ENCODE peak calls at places on chromosomes 7 and 10, in five cellular contexts. T is activated B cell treated with CpG ODN at 0.5 μM for 24 hours; I is activated CD8-positive, alpha-beta T cell treated with anti-CD3 and anti-CD28 coated beads for 36 hours; J is BE2C; Q is progenitor cell of endocrine pancreas. L is an unnamed sample.
A peak's percentile ranks its signal among the peaks of the same experiment; 100 is the strongest.

GRCh38 chr10:26859241-26860025 is 1.3 kb downstream of the ABI1 start:
- DNase-seq in T (no peak), I (no peak), J (no peak), Q (no peak), L (no peak)

GRCh38 chr10:118792501-118792900 is 37.7 kb upstream of the CACUL1 start:
- DNase-seq in T (no peak), I (no peak), J (no peak), Q (no peak), L (no peak)

GRCh38 chr10:1280436-1281401 is 224.5 kb downstream of the WDR37 start:
- DNase-seq in T (no peak), I (no peak), J (no peak), Q (no peak), L (no peak)

GRCh38 chr10:62076872-62077271 is 175.4 kb downstream of the ARID5B start:
- DNase-seq in T (no peak), I (no peak), J (no peak), Q (no peak), L (no peak)

GRCh38 chr10:29646238-29646902 is 11.6 kb upstream of the SVIL start:
- DNase-seq in T (no peak), I (peak; percentile 44), J (peak; percentile 84), Q (no peak), L (no peak)

GRCh38 chr10:5977471-5978370 is at the start of gene IL15RA:
- DNase-seq in T (peak; percentile 75), I (peak; percentile 94), J (peak; percentile 27), Q (peak; percentile 47), L (peak; percentile 60)

GRCh38 chr10:115093776-115094361 is 704 bp downstream of the ATRNL1 start:
- DNase-seq in T (peak; percentile 28), I (peak; percentile 11), J (no peak), Q (peak; percentile 30), L (no peak)

GRCh38 chr7:137983308-137984008 is 18.4 kb downstream of the CREB3L2 start:
- DNase-seq in T (no peak), I (no peak), J (no peak), Q (no peak), L (no peak)

GRCh38 chr7:44533301-44534055 is 7.7 kb downstream of the NPC1L1 start:
- DNase-seq in T (no peak), I (no peak), J (no peak), Q (no peak), L (no peak)

GRCh38 chr7:17144313-17144712 is 154.1 kb upstream of the AHR start:
- DNase-seq in T (no peak), I (peak; percentile 83), J (no peak), Q (no peak), L (no peak)

GRCh38 chr10:52483587-52483986 is 169.5 kb downstream of the DKK1 start:
- DNase-seq in T (no peak), I (no peak), J (no peak), Q (no peak), L (no peak)

GRCh38 chr10:131311661-131312260 is at the start of gene TCERG1L:
- DNase-seq in T (no peak), I (peak; percentile 11), J (no peak), Q (peak; percentile 66), L (no peak)

GRCh38 chr10:11381511-11381910 is 229.9 kb downstream of the USP6NL start:
- DNase-seq in T (no peak), I (no peak), J (no peak), Q (no peak), L (no peak)

GRCh38 chr7:155972651-155973349 is 160.5 kb upstream of the SHH start:
- DNase-seq in T (no peak), I (no peak), J (no peak), Q (no peak), L (no peak)

GRCh38 chr7:18393465-18394118 is 102.0 kb upstream of the HDAC9 start:
- DNase-seq in T (no peak), I (no peak), J (no peak), Q (no peak), L (no peak)

GRCh38 chr10:23194966-23195845 is 3.1 kb downstream of the PTF1A start:
- DNase-seq in T (no peak), I (no peak), J (no peak), Q (no peak), L (no peak)

GRCh38 chr10:97319671-97320479 is 804 bp downstream of the FRAT1 start:
- DNase-seq in T (peak; percentile 72), I (peak; percentile 76), J (peak; percentile 59), Q (peak; percentile 52), L (no peak)

GRCh38 chr10:131002031-131002861 is 309.3 kb downstream of the TCERG1L start:
- DNase-seq in T (no peak), I (no peak), J (no peak), Q (no peak), L (no peak)

GRCh38 chr7:134513169-134513752 is 14.1 kb upstream of the AKR1B10 start:
- DNase-seq in T (no peak), I (peak; percentile 52), J (peak; percentile 38), Q (peak; percentile 35), L (no peak)

GRCh38 chr7:32256376-32256775 is 186.2 kb upstream of the PDE1C start:
- DNase-seq in T (no peak), I (no peak), J (no peak), Q (no peak), L (no peak)

GRCh38 chr7:110914263-110914662 is 176.7 kb upstream of the LRRN3 start:
- DNase-seq in T (no peak), I (no peak), J (no peak), Q (no peak), L (no peak)

GRCh38 chr7:93055543-93056107 is 62.2 kb downstream of the SAMD9 start:
- DNase-seq in T (no peak), I (no peak), J (no peak), Q (no peak), L (no peak)

GRCh38 chr7:79615871-79616640 is 162.6 kb upstream of the MAGI2 start:
- DNase-seq in T (no peak), I (no peak), J (no peak), Q (no peak), L (no peak)

GRCh38 chr10:15258255-15258654 is 89.8 kb upstream of the NMT2 start:
- DNase-seq in T (no peak), I (no peak), J (no peak), Q (no peak), L (no peak)

DNA sequence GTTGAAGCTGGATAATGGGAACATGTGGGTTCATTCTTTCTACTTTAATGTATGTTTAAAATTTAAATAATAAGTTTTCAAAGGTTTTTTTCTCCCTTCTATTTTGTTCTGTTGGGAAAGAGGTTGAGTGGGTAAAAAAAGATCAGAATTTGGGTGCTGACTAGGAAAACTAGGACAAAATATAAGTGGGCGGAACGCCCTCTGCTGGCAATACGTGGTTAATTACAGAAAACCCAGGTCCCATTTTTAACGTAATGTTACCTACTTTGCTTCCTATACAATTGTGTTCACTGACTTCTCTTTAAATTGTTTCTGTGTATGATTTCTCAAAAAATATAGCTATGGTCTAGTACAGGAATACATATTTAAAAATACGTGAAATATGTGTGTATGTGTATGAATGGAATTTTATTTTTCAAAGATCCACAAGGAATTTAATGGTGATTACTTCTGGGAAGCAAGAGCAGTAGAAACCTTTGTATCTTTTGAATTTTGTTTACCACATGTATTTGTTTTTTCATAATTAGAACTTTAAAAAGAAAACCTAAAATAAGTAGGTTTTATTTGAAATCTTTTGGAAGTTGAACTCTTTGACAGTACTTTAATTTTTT is 8.7 kb downstream of the ECD start:
- DNase-seq in T (peak; percentile 23), I (peak; percentile 76), J (peak; percentile 54), Q (peak; percentile 20), L (no peak)
- TF ChIP-seq CTCF in T (peak; percentile 70), I (peak; percentile 94), J (peak; percentile 78), Q (peak; percentile 87), L (no peak)

GRCh38 chr7:43479042-43479441 is 103.9 kb upstream of the STK17A start:
- DNase-seq in T (no peak), I (peak; percentile 8), J (no peak), Q (no peak), L (no peak)
- TF ChIP-seq CTCF in T (no peak), I (peak; percentile 32), J (peak; percentile 33), Q (no peak), L (no peak)

DNA sequence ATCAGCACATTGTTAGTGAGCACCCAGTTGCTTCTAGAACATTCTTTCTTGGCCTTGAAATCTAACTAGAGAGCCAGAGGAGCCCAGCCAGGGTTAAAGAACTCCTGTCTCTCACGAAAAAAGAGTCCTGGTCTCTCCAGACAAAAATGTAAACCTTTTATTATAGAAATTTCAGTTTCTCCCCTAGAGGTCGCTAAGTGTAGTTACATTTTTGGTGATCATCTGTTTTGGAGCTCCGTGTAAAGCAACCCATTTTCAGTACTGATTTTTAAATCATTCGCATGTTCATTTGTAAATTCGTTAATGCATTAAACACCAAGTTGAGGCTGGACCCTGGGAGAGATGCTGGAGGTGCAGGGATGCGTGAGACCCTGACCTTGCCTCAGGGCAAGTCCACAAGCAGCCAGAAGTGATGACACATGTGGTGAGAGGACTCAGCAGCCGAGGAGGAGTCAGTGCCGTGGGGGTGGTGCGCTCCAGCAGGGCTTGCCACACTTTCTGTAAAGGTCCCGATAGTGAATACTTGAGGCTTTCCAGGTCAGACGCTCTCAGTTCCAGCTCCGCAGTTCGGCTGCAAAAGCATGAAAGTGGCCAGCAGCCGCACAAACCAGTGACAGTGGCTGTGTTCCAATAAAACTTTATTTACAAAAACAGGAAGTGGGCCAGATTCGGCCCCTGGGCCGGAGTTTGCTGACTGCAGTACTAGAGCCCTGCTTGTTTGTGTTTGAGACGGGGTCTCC is 578.6 kb upstream of the FOXK1 start:
- DNase-seq in T (no peak), I (no peak), J (no peak), Q (no peak), L (no peak)
- TF ChIP-seq CTCF in T (no peak), I (peak; percentile 52), J (no peak), Q (peak; percentile 34), L (no peak)

GRCh38 chr7:158323741-158324396 is 263.8 kb downstream of the PTPRN2 start:
- DNase-seq in T (no peak), I (no peak), J (no peak), Q (no peak), L (no peak)

GRCh38 chr7:158327012-158327411 is 260.6 kb downstream of the PTPRN2 start:
- DNase-seq in T (no peak), I (no peak), J (no peak), Q (no peak), L (no peak)

GRCh38 chr7:158327571-158328180 is 259.9 kb downstream of the PTPRN2 start:
- DNase-seq in T (no peak), I (no peak), J (no peak), Q (no peak), L (no peak)

GRCh38 chr7:158324397-158325360 is 262.9 kb downstream of the PTPRN2 start:
- DNase-seq in T (no peak), I (no peak), J (no peak), Q (no peak), L (no peak)

DNA sequence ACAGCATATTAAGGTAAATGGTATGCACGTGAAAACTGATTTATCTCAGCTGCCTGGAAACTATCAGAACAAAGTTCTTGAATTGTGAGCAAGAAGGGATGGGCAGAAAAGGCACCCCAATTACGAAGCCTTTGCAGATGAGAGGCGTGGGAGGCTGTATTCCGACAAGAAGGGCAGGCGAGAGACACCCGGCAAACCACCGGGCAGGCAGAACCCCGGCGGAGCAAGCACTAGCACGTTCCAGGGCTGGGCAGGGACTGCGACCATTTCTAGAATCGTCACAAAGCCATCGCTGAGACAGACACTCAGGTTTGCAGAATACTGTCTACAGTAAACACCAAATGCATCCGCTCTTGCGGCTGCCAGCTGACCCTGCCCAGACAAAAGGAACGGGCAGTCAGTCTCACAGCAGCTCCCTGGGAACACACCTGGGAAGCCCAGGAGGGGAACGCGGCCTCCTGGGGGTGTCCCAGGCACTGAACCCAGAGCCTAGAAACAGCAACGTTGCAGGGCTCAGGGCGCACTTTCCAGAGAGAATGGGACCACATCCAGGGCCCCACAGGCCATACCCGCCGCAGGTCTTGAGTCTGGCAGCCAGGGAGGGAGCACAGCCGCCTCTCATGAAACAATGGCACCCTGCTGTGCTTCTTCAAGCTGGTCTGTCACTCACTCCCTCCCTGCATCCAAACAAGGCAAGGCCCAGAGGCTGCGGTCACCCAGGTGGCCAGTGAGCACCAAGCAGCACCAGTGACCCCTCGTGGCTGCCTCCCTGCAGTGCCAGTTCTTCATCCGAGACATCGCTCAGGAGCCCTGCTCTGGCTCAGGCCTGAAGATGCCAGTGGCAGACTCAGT is 261.9 kb downstream of the PTPRN2 start:
- DNase-seq in T (no peak), I (no peak), J (no peak), Q (peak; percentile 74), L (no peak)
- TF ChIP-seq CTCF in T (no peak), I (no peak), J (peak; percentile 20), Q (peak; percentile 80), L (no peak)

L was measured in omental fat pad.